ENCODE peak calls at places on chromosomes 4 and X, in four cellular contexts. One of them, this sample, is unnamed.

GRCh38 chr4:1536579-1537409 is 130.6 kb upstream of the NKX1-1 start:
- DNase-seq in spleen: peak; percentile 54
- DNase-seq in stomach: no peak
- DNase-seq in breast epithelium: no peak
- DNase-seq in this sample: no peak

GRCh38 chrX:17192111-17192510 is 182.9 kb upstream of the NHS start:
- DNase-seq in spleen: no peak
- DNase-seq in stomach: no peak
- DNase-seq in breast epithelium: no peak
- DNase-seq in this sample: no peak

GRCh38 chr4:122963222-122963621 is 40.8 kb upstream of the NUDT6 start:
- DNase-seq in spleen: no peak
- DNase-seq in stomach: no peak
- DNase-seq in breast epithelium: no peak
- DNase-seq in this sample: no peak

GRCh38 chr4:156303708-156304107 is 350.0 kb upstream of the CTSO start:
- DNase-seq in spleen: no peak
- DNase-seq in stomach: no peak
- DNase-seq in breast epithelium: no peak
- DNase-seq in this sample: no peak

GRCh38 chr4:139223682-139224317 is 46.8 kb upstream of the ELF2 start:
- DNase-seq in spleen: no peak
- DNase-seq in stomach: no peak
- DNase-seq in breast epithelium: no peak
- DNase-seq in this sample: no peak

GRCh38 chr4:73676136-73676535 is 55.9 kb upstream of the RASSF6 start:
- DNase-seq in spleen: no peak
- DNase-seq in stomach: no peak
- DNase-seq in breast epithelium: no peak
- DNase-seq in this sample: no peak

GRCh38 chr4:16684083-16684482 is 214.4 kb downstream of the LDB2 start:
- DNase-seq in spleen: no peak
- DNase-seq in stomach: no peak
- DNase-seq in breast epithelium: no peak
- DNase-seq in this sample: no peak

GRCh38 chr4:163553146-163553545 is 58.7 kb downstream of the TMA16 start:
- DNase-seq in spleen: no peak
- DNase-seq in stomach: no peak
- DNase-seq in breast epithelium: no peak
- DNase-seq in this sample: no peak

GRCh38 chr4:136935305-136935704 is 597.0 kb downstream of the PCDH18 start:
- DNase-seq in spleen: no peak
- DNase-seq in stomach: no peak
- DNase-seq in breast epithelium: no peak
- DNase-seq in this sample: no peak

GRCh38 chr4:170047774-170048354 is 21.7 kb upstream of the MFAP3L start:
- DNase-seq in spleen: no peak
- DNase-seq in stomach: peak; percentile 60
- DNase-seq in breast epithelium: peak; percentile 30
- DNase-seq in this sample: no peak

GRCh38 chr4:138686078-138686477 is 329.5 kb upstream of the NOCT start:
- DNase-seq in spleen: no peak
- DNase-seq in stomach: no peak
- DNase-seq in breast epithelium: no peak
- DNase-seq in this sample: no peak

GRCh38 chr4:57418133-57418532 is 307.9 kb upstream of the IGFBP7 start:
- DNase-seq in spleen: no peak
- DNase-seq in stomach: no peak
- DNase-seq in breast epithelium: no peak
- DNase-seq in this sample: no peak

GRCh38 chr4:24783506-24783905 is 11.9 kb upstream of the SOD3 start:
- DNase-seq in spleen: no peak
- DNase-seq in stomach: no peak
- DNase-seq in breast epithelium: no peak
- DNase-seq in this sample: no peak

GRCh38 chrX:49237060-49237459 is 1.8 kb downstream of the CCDC22 start:
- DNase-seq in spleen: peak; percentile 85
- DNase-seq in stomach: no peak
- DNase-seq in breast epithelium: no peak
- DNase-seq in this sample: no peak
- TF ChIP-seq POLR2AphosphoS5 in spleen: peak; percentile 52
- TF ChIP-seq POLR2AphosphoS5 in stomach: no peak
- TF ChIP-seq POLR2AphosphoS5 in breast epithelium: no peak
- TF ChIP-seq POLR2AphosphoS5 in this sample: no peak

GRCh38 chrX:70476934-70477733 is 32.5 kb downstream of the DLG3 start:
- DNase-seq in spleen: no peak
- DNase-seq in stomach: peak; percentile 39
- DNase-seq in breast epithelium: peak; percentile 38
- DNase-seq in this sample: no peak
- H3K27ac ChIP-seq in spleen: peak overlapping the region; percentile 36
- H3K27ac ChIP-seq in stomach: peak overlapping the region; percentile 79
- H3K27ac ChIP-seq in breast epithelium: peak overlapping the region; percentile 71
- H3K27ac ChIP-seq in this sample: no peak overlapping the region

GRCh38 chr4:186739802-186740434 is 16.3 kb upstream of the FAT1 start:
- DNase-seq in spleen: no peak
- DNase-seq in stomach: no peak
- DNase-seq in breast epithelium: no peak
- DNase-seq in this sample: no peak
- TF ChIP-seq POLR2A in spleen: no peak
- TF ChIP-seq POLR2A in stomach: no peak
- TF ChIP-seq POLR2A in breast epithelium: no peak
- TF ChIP-seq POLR2A in this sample: no peak

GRCh38 chrX:154991039-154991438 is 31.5 kb downstream of the F8 start:
- DNase-seq in spleen: no peak
- DNase-seq in stomach: no peak
- DNase-seq in breast epithelium: no peak
- DNase-seq in this sample: no peak

GRCh38 chrX:154988719-154989118 is 33.8 kb downstream of the F8 start:
- DNase-seq in spleen: no peak
- DNase-seq in stomach: no peak
- DNase-seq in breast epithelium: no peak
- DNase-seq in this sample: no peak

GRCh38 chrX:154987940-154988339 is 34.6 kb downstream of the F8 start:
- DNase-seq in spleen: no peak
- DNase-seq in stomach: no peak
- DNase-seq in breast epithelium: no peak
- DNase-seq in this sample: no peak

GRCh38 chrX:154990496-154990895 is 32.0 kb downstream of the F8 start:
- DNase-seq in spleen: no peak
- DNase-seq in stomach: no peak
- DNase-seq in breast epithelium: no peak
- DNase-seq in this sample: no peak

GRCh38 chrX:154991476-154991875 is 31.0 kb downstream of the F8 start:
- DNase-seq in spleen: no peak
- DNase-seq in stomach: no peak
- DNase-seq in breast epithelium: no peak
- DNase-seq in this sample: no peak
- TF ChIP-seq POLR2AphosphoS5 in spleen: no peak
- TF ChIP-seq POLR2AphosphoS5 in stomach: no peak
- TF ChIP-seq POLR2AphosphoS5 in breast epithelium: no peak
- TF ChIP-seq POLR2AphosphoS5 in this sample: no peak

This sample was measured in suprapubic skin.